ENCODE peak calls at places on chromosomes 12 and 14, in nine cellular contexts. H is endothelial cell; B is AG08395; O is non-pigmented ciliary epithelial cell; J is amniotic stem cell; N is substantia nigra; U is endodermal cell; P is Jurkat, Clone E6-1; V is cardiac fibroblast. G is an unnamed sample.

GRCh38 chr12:4450551-4451112 is 5.0 kb upstream of the FGF6 start:
- DNase-seq in P (no peak), U (peak), B (no peak), V (no peak), J (no peak), H (no peak), N (no peak), O (no peak), G (no peak)

GRCh38 chr14:80095623-80096022 is 115.7 kb downstream of the DIO2 start:
- DNase-seq in P (no peak), U (no peak), V (no peak), H (no peak), B (peak), O (no peak), N (no peak), J (peak), G (no peak)

GRCh38 chr12:124277394-124278222 is 17.3 kb upstream of the RFLNA start:
- DNase-seq in H (no peak), V (no peak), P (peak), J (no peak), B (no peak), N (no peak), U (no peak), O (no peak), G (no peak)

GRCh38 chr12:57242691-57243454 is 8.1 kb downstream of the STAC3 start:
- DNase-seq in V (peak), B (peak), U (peak), O (no peak), J (no peak), H (peak), N (no peak), P (peak), G (no peak)

GRCh38 chr12:113462880-113463745 is 8.6 kb downstream of the LHX5 start:
- DNase-seq in O (no peak), V (no peak), J (no peak), H (peak), P (no peak), B (no peak), U (peak), N (no peak), G (no peak)

GRCh38 chr14:99252443-99252939 is 19.5 kb downstream of the BCL11B start:
- DNase-seq in V (no peak), O (no peak), J (no peak), N (no peak), P (no peak), B (no peak), H (no peak), U (no peak), G (no peak)

GRCh38 chr14:50038398-50039119 is 77.8 kb downstream of the VCPKMT start:
- DNase-seq in H (no peak), P (no peak), V (peak), U (peak), B (peak), J (peak), O (peak), N (no peak), G (peak)

GRCh38 chr14:35878272-35879140 is 52.4 kb downstream of the BRMS1L start:
- DNase-seq in J (no peak), P (no peak), U (no peak), N (no peak), O (peak), B (peak), V (peak), H (no peak), G (no peak)

GRCh38 chr12:88895634-88896033 is 315.4 kb upstream of the KITLG start:
- DNase-seq in N (no peak), U (no peak), H (no peak), B (no peak), J (no peak), O (no peak), V (no peak), P (no peak), G (no peak)

GRCh38 chr14:105867961-105868599 is 341.7 kb downstream of the TMEM121 start:
- DNase-seq in V (no peak), O (no peak), B (no peak), N (no peak), P (no peak), H (no peak), J (no peak), U (peak), G (no peak)

G was measured in GM12864.